ENCODE peak calls at places on chromosomes 6 and 20, in four cellular contexts. One of them, this sample, is unnamed.

GRCh38 chr6:34445313-34445860 is 19.5 kb upstream of the RPS10 start:
- DNase-seq in IMR-90: no peak
- DNase-seq in H9: no peak
- DNase-seq in H1: no peak
- DNase-seq in this sample: no peak

GRCh38 chr6:111997078-111997862 is 56.6 kb upstream of the CCN6 start:
- DNase-seq in IMR-90: peak
- DNase-seq in H9: peak
- DNase-seq in H1: peak
- DNase-seq in this sample: peak

GRCh38 chr6:145633981-145634627 is 101.2 kb downstream of the EPM2A start:
- DNase-seq in IMR-90: peak
- DNase-seq in H9: peak
- DNase-seq in H1: peak
- DNase-seq in this sample: peak

GRCh38 chr6:6591778-6592388 is 3.4 kb downstream of the LY86 start:
- DNase-seq in IMR-90: no peak
- DNase-seq in H9: no peak
- DNase-seq in H1: no peak
- DNase-seq in this sample: no peak

GRCh38 chr20:31537859-31538245 is 23.6 kb downstream of the HM13 start:
- DNase-seq in IMR-90: no peak
- DNase-seq in H9: no peak
- DNase-seq in H1: no peak
- DNase-seq in this sample: no peak

GRCh38 chr6:155444120-155444917 is 11.3 kb downstream of the NOX3 start:
- DNase-seq in IMR-90: peak
- DNase-seq in H9: no peak
- DNase-seq in H1: no peak
- DNase-seq in this sample: peak

GRCh38 chr6:50815436-50816114 is 3.1 kb upstream of the TFAP2B start:
- DNase-seq in IMR-90: peak
- DNase-seq in H9: no peak
- DNase-seq in H1: no peak
- DNase-seq in this sample: no peak

GRCh38 chr6:3403244-3404154 is 53.4 kb downstream of the SLC22A23 start:
- DNase-seq in IMR-90: no peak
- DNase-seq in H9: peak
- DNase-seq in H1: no peak
- DNase-seq in this sample: peak

GRCh38 chr6:32627831-32628230 is 9.4 kb upstream of the HLA-DQA1 start:
- DNase-seq in IMR-90: peak
- DNase-seq in H9: peak
- DNase-seq in H1: no peak
- DNase-seq in this sample: no peak

GRCh38 chr6:163950159-163950558 is 535.6 kb downstream of the QKI start:
- DNase-seq in IMR-90: peak
- DNase-seq in H9: no peak
- DNase-seq in H1: no peak
- DNase-seq in this sample: no peak

GRCh38 chr6:150766201-150766997 is 99.1 kb upstream of the MTHFD1L start:
- DNase-seq in IMR-90: no peak
- DNase-seq in H9: no peak
- DNase-seq in H1: no peak
- DNase-seq in this sample: no peak

GRCh38 chr6:52362443-52363221 is 681 bp downstream of the PAQR8 start:
- DNase-seq in IMR-90: no peak
- DNase-seq in H9: peak
- DNase-seq in H1: no peak
- DNase-seq in this sample: peak

GRCh38 chr6:139290787-139291294 is 957 bp downstream of the TXLNB start:
- DNase-seq in IMR-90: peak
- DNase-seq in H9: no peak
- DNase-seq in H1: no peak
- DNase-seq in this sample: no peak

GRCh38 chr6:120785459-120786086 is 548.7 kb downstream of the TBC1D32 start:
- DNase-seq in IMR-90: no peak
- DNase-seq in H9: no peak
- DNase-seq in H1: no peak
- DNase-seq in this sample: no peak

GRCh38 chr20:3150908-3151307 is 8.8 kb downstream of the FASTKD5 start:
- DNase-seq in IMR-90: no peak
- DNase-seq in H9: no peak
- DNase-seq in H1: no peak
- DNase-seq in this sample: no peak

GRCh38 chr20:38023181-38024085 is 9.8 kb downstream of the TTI1 start:
- DNase-seq in IMR-90: peak
- DNase-seq in H9: no peak
- DNase-seq in H1: no peak
- DNase-seq in this sample: no peak

GRCh38 chr6:137926207-137926731 is 59.2 kb downstream of the TNFAIP3 start:
- DNase-seq in IMR-90: peak
- DNase-seq in H9: peak
- DNase-seq in H1: peak
- DNase-seq in this sample: peak

GRCh38 chr6:135331002-135331401 is 149.9 kb downstream of the MYB start:
- DNase-seq in IMR-90: peak
- DNase-seq in H9: no peak
- DNase-seq in H1: no peak
- DNase-seq in this sample: no peak

GRCh38 chr6:43491750-43492661 is 14.6 kb downstream of the TJAP1 start:
- DNase-seq in IMR-90: peak
- DNase-seq in H9: no peak
- DNase-seq in H1: no peak
- DNase-seq in this sample: no peak

GRCh38 chr6:7727951-7728854 is 2.3 kb downstream of the BMP6 start:
- DNase-seq in IMR-90: no peak
- DNase-seq in H9: peak
- DNase-seq in H1: no peak
- DNase-seq in this sample: peak

GRCh38 chr20:58619847-58620431 is 31.1 kb upstream of the STX16 start:
- DNase-seq in IMR-90: no peak
- DNase-seq in H9: peak
- DNase-seq in H1: peak
- DNase-seq in this sample: peak

GRCh38 chr20:15546624-15547023 is 1026.6 kb downstream of the KIF16B start:
- DNase-seq in IMR-90: no peak
- DNase-seq in H9: no peak
- DNase-seq in H1: no peak
- DNase-seq in this sample: no peak

GRCh38 chr6:14544689-14545088 is 427.1 kb downstream of the CD83 start:
- DNase-seq in IMR-90: no peak
- DNase-seq in H9: no peak
- DNase-seq in H1: no peak
- DNase-seq in this sample: peak

GRCh38 chr20:53735536-53736050 is 142.0 kb upstream of the ZNF217 start:
- DNase-seq in IMR-90: peak
- DNase-seq in H9: no peak
- DNase-seq in H1: no peak
- DNase-seq in this sample: no peak

GRCh38 chr6:138109042-138109997 is 2.1 kb upstream of the PERP start:
- DNase-seq in IMR-90: peak
- DNase-seq in H9: no peak
- DNase-seq in H1: no peak
- DNase-seq in this sample: peak

GRCh38 chr6:3026811-3027626 is 27.3 kb downstream of the NQO2 start:
- DNase-seq in IMR-90: peak
- DNase-seq in H9: no peak
- DNase-seq in H1: no peak
- DNase-seq in this sample: no peak

GRCh38 chr20:37379967-37380828 is 34.3 kb downstream of the SRC start:
- DNase-seq in IMR-90: peak
- DNase-seq in H9: no peak
- DNase-seq in H1: no peak
- DNase-seq in this sample: no peak

GRCh38 chr6:100664274-100665040 is 199.7 kb upstream of the SIM1 start:
- DNase-seq in IMR-90: peak
- DNase-seq in H9: no peak
- DNase-seq in H1: no peak
- DNase-seq in this sample: peak

GRCh38 chr20:57264908-57265648 is 1.4 kb downstream of the BMP7 start:
- DNase-seq in IMR-90: no peak
- DNase-seq in H9: peak
- DNase-seq in H1: no peak
- DNase-seq in this sample: peak

GRCh38 chr20:57264151-57264792 is 2.2 kb downstream of the BMP7 start:
- DNase-seq in IMR-90: no peak
- DNase-seq in H9: no peak
- DNase-seq in H1: no peak
- DNase-seq in this sample: peak

GRCh38 chr20:57267158-57267821 is 849 bp upstream of the BMP7 start:
- DNase-seq in IMR-90: no peak
- DNase-seq in H9: no peak
- DNase-seq in H1: no peak
- DNase-seq in this sample: no peak

GRCh38 chr20:57266251-57267157 is at the start of gene BMP7:
- DNase-seq in IMR-90: no peak
- DNase-seq in H9: peak
- DNase-seq in H1: no peak
- DNase-seq in this sample: peak

DNA sequence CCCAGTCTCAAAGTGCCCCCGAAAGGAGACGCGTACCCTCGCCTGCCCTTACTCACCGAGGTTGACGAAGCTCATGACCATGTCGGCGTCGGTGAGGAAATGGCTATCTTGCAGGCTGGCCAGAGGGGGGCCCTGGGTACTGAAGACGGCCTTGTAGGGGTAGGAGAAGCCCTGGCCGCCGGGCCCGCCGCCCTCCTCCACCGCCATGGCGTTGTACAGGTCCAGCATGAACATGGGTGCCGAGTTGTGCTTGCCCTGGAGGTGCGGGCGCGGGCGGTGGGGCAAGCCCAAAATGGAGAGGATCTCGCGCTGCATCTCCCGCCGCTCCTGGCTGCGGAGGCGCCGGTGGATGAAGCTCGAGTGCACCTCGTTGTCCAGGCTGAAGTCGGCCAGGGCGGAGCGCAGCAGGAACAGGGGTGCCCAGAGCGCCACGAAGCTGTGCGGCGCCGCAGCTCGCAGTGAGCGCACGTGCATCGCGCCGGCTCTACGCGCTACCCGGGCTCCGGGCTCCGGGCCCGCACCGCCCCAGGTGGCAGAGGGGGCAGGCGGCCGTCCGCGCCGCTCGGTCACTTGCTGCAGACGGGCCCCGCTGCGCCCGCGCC is 691 bp downstream of the BMP7 start:
- DNase-seq in IMR-90: no peak
- DNase-seq in H9: peak
- DNase-seq in H1: no peak
- DNase-seq in this sample: peak
- H3K9ac ChIP-seq in IMR-90: no peak
- H3K9ac ChIP-seq in H9: peak
- H3K9ac ChIP-seq in H1: peak
- H3K9ac ChIP-seq in this sample: peak

DNA sequence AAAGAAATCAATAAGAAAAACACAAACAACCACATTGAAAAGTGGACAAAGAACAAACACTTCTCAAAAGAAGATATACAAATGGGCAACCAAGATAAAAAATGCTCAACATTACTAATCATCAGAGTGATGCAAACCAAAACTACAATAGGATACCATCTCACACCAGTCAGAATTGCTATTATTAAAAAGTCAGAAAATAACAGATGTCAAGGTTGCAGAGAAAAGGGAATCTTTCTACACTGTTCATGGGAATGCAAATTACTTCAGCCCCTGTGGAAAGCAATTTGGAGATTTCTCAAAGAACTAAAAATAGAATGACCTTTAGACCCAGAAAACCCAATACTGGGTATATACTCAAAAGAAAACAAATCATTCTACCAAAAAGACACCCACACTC is 29.8 kb downstream of the KIF6 start:
- DNase-seq in IMR-90: no peak
- DNase-seq in H9: no peak
- DNase-seq in H1: no peak
- DNase-seq in this sample: no peak
- H4K5ac ChIP-seq in IMR-90: no peak
- H4K5ac ChIP-seq in H9: no peak
- H4K5ac ChIP-seq in H1: no peak
- H4K5ac ChIP-seq in this sample: no peak

DNA sequence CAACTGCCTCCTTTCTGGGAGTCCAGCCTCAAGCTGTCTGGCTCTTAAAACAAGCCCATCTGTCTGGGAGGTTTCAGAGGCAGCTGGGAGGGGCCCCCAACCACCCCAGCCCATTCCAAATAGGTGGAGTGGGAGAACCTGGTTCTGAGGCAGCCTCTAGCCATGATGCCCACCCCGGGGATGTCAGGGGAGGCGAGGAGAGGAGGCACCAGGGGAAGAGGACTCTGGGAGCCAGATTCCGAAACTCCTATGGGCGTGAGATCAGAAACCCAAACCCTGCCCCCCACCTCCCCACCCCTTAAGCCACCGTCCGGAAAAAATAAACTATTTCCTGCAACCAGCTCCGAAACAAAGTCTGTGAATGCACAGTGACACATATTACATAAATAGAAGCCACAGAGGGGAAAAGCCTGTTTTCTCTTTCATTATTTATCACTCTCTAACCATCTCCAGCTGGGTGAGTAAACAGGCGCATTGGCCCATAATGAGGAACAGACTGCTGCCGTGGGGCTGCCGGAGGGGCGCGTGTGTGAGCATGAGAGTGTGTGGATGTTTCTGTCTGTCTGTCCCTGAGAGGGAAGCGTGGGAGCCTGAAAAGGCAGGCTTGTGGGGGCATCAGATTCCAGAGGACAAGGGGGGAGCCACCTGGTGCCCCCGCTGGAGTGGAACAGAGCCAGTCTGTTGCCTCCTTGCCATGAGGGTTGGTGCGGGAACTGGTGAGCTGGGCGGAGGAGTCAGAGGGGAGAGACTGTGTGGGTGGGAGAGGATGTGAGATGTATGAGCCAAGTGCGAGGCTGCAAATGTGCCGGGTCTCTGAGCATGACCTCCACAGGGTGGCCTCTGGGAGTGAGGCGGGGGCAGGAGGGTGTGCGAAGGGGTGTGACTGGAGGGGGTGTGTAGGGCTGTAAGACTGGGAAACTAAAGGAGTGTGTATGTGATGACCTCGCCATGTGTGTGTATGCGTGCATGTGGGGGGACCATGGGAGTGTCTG is 14.3 kb upstream of the FOXP4 start:
- DNase-seq in IMR-90: peak
- DNase-seq in H9: no peak
- DNase-seq in H1: no peak
- DNase-seq in this sample: no peak
- H3K18ac ChIP-seq in IMR-90: no peak
- H3K18ac ChIP-seq in H9: no peak
- H3K18ac ChIP-seq in H1: peak
- H3K18ac ChIP-seq in this sample: no peak

DNA sequence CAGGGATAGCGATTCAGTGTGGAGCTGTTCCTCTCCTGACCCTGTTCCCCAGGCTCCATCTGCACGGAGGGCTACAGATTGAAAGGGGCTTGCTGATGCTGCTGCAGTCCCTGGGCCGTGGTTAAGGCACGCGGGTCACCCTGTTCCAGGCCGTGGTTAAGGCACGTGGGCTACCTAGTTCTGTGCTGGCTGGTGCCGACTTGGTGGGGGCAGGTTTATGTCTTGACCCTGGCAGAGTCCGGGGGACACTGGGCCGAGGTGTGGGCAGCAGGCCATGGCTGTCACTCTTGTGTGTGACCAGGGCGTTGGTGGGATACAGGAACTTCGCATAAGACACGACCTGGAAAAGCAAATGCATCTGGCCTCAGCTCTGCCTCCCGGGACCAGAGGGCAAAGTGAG is 6.4 kb downstream of the RPS21 start:
- DNase-seq in IMR-90: no peak
- DNase-seq in H9: no peak
- DNase-seq in H1: no peak
- DNase-seq in this sample: no peak
- H3K9ac ChIP-seq in IMR-90: no peak
- H3K9ac ChIP-seq in H9: no peak
- H3K9ac ChIP-seq in H1: no peak
- H3K9ac ChIP-seq in this sample: no peak